ENCODE peak calls at places on chromosome 7, in four cellular contexts. K is choroid plexus epithelial cell, J is kidney tubule cell, S is mesenchymal stem cell. Z is an unnamed sample.

GRCh38 chr7:121515181-121515580 is 119.1 kb upstream of the FAM3C start:
- DNase-seq in K (no peak), S (no peak), J (peak), Z (no peak)

GRCh38 chr7:37193087-37193774 is 255.4 kb downstream of the ELMO1 start:
- DNase-seq in K (peak), S (peak), J (no peak), Z (no peak)

GRCh38 chr7:106736508-106737201 is 75.7 kb upstream of the CCDC71L start:
- DNase-seq in K (peak), S (peak), J (peak), Z (peak)

GRCh38 chr7:8216291-8216690 is 45.7 kb downstream of the ICA1 start:
- DNase-seq in J (no peak), S (no peak), K (no peak), Z (no peak)

GRCh38 chr7:1415389-1415990 is 43.8 kb downstream of the MICALL2 start:
- DNase-seq in K (no peak), J (no peak), S (no peak), Z (no peak)

GRCh38 chr7:45457591-45457990 is 116.6 kb upstream of the ADCY1 start:
- DNase-seq in S (no peak), J (no peak), K (no peak), Z (no peak)

GRCh38 chr7:116213361-116214155 is 3.2 kb downstream of the TES start:
- DNase-seq in J (no peak), K (peak), S (peak), Z (peak)

GRCh38 chr7:30434140-30434799 is 44.3 kb downstream of the NOD1 start:
- DNase-seq in J (no peak), S (no peak), K (no peak), Z (no peak)

GRCh38 chr7:44223362-44224114 is 22.8 kb downstream of the YKT6 start:
- DNase-seq in K (no peak), S (no peak), J (no peak), Z (no peak)

GRCh38 chr7:140621326-140622035 is 19.1 kb downstream of the DENND2A start:
- DNase-seq in J (peak), S (no peak), K (peak), Z (peak)

GRCh38 chr7:1250901-1251300 is 18.2 kb downstream of the UNCX start:
- DNase-seq in J (no peak), K (no peak), S (no peak), Z (no peak)

GRCh38 chr7:121530251-121531174 is 134.4 kb upstream of the FAM3C start:
- DNase-seq in K (peak), J (peak), S (peak), Z (peak)

GRCh38 chr7:47371733-47372368 is 210.1 kb downstream of the TNS3 start:
- DNase-seq in K (peak), S (peak), J (peak), Z (no peak)

GRCh38 chr7:18708204-18708603 is 212.7 kb downstream of the HDAC9 start:
- DNase-seq in K (no peak), S (no peak), J (no peak), Z (no peak)

GRCh38 chr7:74501298-74501697 is 47.6 kb downstream of the GTF2IRD1 start:
- DNase-seq in K (no peak), S (no peak), J (peak), Z (no peak)